ENCODE peak calls at places on chromosomes 5 and 9, in nine cellular contexts. H is ascending aorta, O is MM.1S, Y is psoas muscle, G is substantia nigra, U is neuronal stem cell, A is HL-60, N is tibial artery, C is PC-3. K is an unnamed sample.

GRCh38 chr5:72123764-72124163 is 16.5 kb downstream of the MAP1B start:
- DNase-seq in Y (no peak), U (no peak), H (no peak), O (no peak), C (no peak), G (no peak), N (no peak), A (no peak), K (no peak)

GRCh38 chr5:77630246-77631165 is 8.0 kb downstream of the OTP start:
- DNase-seq in G (no peak), U (no peak), O (peak), N (no peak), Y (peak), H (no peak), A (peak), C (peak), K (no peak)

GRCh38 chr5:1294839-1295649 is at the start of gene TERT:
- DNase-seq in C (no peak), G (no peak), H (no peak), A (peak), U (peak), O (no peak), N (no peak), Y (no peak), K (no peak)

GRCh38 chr9:1959347-1959746 is 55.8 kb upstream of the SMARCA2 start:
- DNase-seq in Y (no peak), C (no peak), N (no peak), H (no peak), A (no peak), U (no peak), O (no peak), G (no peak), K (no peak)

GRCh38 chr9:84393266-84393905 is 52.8 kb upstream of the SLC28A3 start:
- DNase-seq in A (peak), U (no peak), C (no peak), Y (no peak), G (no peak), N (no peak), O (no peak), H (no peak), K (no peak)

GRCh38 chr5:138610468-138611294 is 35.5 kb upstream of the HSPA9 start:
- DNase-seq in U (no peak), O (no peak), H (no peak), Y (no peak), G (peak), C (no peak), N (no peak), A (no peak), K (no peak)

GRCh38 chr5:66646570-66646969 is 50.4 kb downstream of the MAST4 start:
- DNase-seq in O (no peak), G (no peak), N (no peak), Y (no peak), A (no peak), U (no peak), C (no peak), H (no peak), K (no peak)

GRCh38 chr9:37309136-37309535 is 113.4 kb upstream of the GRHPR start:
- DNase-seq in Y (no peak), O (peak), U (no peak), C (peak), N (no peak), H (no peak), A (no peak), G (no peak), K (no peak)

GRCh38 chr5:10599828-10600227 is 36.0 kb downstream of the ANKRD33B start:
- DNase-seq in C (peak), N (no peak), G (no peak), A (no peak), O (peak), Y (no peak), U (no peak), H (no peak), K (no peak)

GRCh38 chr5:10599113-10599512 is 35.2 kb downstream of the ANKRD33B start:
- DNase-seq in Y (no peak), U (no peak), C (no peak), A (no peak), N (no peak), G (no peak), O (no peak), H (no peak), K (no peak)

GRCh38 chr5:10601246-10602030 is 37.6 kb downstream of the ANKRD33B start:
- DNase-seq in H (peak), Y (peak), G (peak), A (peak), N (peak), O (peak), C (peak), U (no peak), K (peak)

GRCh38 chr5:10602031-10602806 is 38.3 kb downstream of the ANKRD33B start:
- DNase-seq in O (no peak), N (peak), C (no peak), U (no peak), Y (no peak), G (peak), H (no peak), A (no peak), K (no peak)

DNA sequence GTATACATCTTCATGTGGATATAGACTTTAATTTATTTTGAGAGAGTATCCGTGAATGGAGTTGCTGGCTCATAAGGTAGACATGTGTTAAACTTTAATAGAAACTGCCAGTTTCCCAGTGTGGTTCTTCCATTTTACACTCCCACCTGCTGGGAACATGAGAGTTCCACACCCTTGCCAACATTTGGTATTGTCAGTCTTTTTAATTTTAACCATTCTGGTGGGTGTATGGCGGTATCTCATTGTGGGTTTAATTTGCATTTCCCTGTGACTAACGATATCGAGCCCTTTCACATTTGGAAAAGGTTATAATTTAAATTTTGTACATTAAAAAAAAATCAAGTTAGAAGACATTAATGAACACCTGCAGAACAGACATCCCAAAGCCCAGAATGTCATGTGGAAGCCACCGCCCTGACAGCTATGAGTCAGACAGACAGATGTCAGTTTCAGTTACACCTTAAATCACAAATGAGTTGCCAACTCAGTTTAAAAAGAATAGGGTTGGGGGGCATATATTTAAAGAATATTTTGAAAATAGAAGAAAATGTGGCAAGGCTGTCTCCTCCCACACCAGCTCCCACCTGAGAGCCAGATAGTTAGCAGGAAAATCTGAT is 36.9 kb downstream of the ANKRD33B start:
- DNase-seq in Y (no peak), N (no peak), U (no peak), G (no peak), A (no peak), O (peak), C (peak), H (no peak), K (no peak)
- H3K27ac ChIP-seq in Y (peak), N (peak), U (no peak), G (peak), A (no peak), O (peak), C (peak), H (peak), K (no peak)

DNA sequence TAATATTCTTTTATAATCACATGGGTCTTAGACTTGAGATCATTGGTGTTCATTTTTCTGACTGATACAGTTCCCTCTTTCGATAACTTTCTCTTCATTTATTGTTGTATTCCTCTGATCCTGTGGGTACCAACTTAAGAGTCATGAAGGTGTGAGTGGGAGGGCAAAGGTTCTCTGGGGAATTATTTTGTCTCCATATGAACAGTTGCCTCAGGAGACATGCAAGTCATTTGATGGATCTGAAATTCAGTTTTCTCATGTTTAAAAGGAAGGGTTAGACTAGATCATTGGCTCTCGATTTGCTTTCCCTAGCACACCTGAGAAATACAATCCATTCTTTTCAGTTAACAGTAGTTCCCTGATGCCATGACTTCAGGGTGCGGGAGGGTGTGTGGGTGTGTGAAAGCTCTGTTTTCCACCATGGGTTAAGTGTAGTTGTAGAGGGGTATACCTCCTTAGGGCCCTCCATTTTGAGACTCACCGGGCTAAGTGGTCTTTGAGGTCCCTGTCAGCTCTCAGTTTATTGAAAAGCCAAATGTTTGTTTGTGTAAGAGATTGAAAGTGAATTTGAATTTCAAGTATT is 47.8 kb downstream of the CNTRL start:
- DNase-seq in A (no peak), U (no peak), Y (no peak), G (no peak), H (no peak), N (no peak), O (no peak), C (no peak), K (no peak)
- H3K27ac ChIP-seq in A (peak), U (no peak), Y (no peak), G (no peak), H (no peak), N (no peak), O (no peak), C (no peak), K (no peak)

GRCh38 chr5:132481243-132482211 is 9.0 kb downstream of the IRF1 start:
- DNase-seq in G (no peak), N (peak), O (no peak), Y (no peak), H (peak), C (no peak), U (no peak), A (no peak), K (no peak)
- H3K27ac ChIP-seq in G (no peak), N (no peak), O (peak), Y (no peak), H (no peak), C (no peak), U (no peak), A (no peak), K (peak)

GRCh38 chr9:7549261-7549660 is 250.3 kb downstream of the DMAC1 start:
- DNase-seq in C (no peak), Y (peak), A (no peak), G (no peak), H (no peak), U (no peak), O (peak), N (no peak), K (no peak)
- H3K27ac ChIP-seq in C (no peak), Y (no peak), A (no peak), G (no peak), H (no peak), U (no peak), O (no peak), N (no peak), K (no peak)

GRCh38 chr5:157266286-157267007 is 524 bp downstream of the CYFIP2 start:
- DNase-seq in A (no peak), Y (no peak), G (no peak), U (peak), H (no peak), N (no peak), C (peak), O (peak), K (no peak)

GRCh38 chr5:157269763-157270272 is 3.9 kb downstream of the CYFIP2 start:
- DNase-seq in O (no peak), U (no peak), C (no peak), G (no peak), Y (no peak), A (peak), H (no peak), N (no peak), K (no peak)

GRCh38 chr5:157267025-157267424 is 1.1 kb downstream of the CYFIP2 start:
- DNase-seq in C (peak), U (no peak), H (no peak), O (no peak), A (no peak), G (no peak), Y (no peak), N (no peak), K (no peak)

GRCh38 chr5:157269165-157269671 is 3.3 kb downstream of the CYFIP2 start:
- DNase-seq in H (no peak), A (peak), O (no peak), C (no peak), U (no peak), N (no peak), Y (no peak), G (no peak), K (peak)

DNA sequence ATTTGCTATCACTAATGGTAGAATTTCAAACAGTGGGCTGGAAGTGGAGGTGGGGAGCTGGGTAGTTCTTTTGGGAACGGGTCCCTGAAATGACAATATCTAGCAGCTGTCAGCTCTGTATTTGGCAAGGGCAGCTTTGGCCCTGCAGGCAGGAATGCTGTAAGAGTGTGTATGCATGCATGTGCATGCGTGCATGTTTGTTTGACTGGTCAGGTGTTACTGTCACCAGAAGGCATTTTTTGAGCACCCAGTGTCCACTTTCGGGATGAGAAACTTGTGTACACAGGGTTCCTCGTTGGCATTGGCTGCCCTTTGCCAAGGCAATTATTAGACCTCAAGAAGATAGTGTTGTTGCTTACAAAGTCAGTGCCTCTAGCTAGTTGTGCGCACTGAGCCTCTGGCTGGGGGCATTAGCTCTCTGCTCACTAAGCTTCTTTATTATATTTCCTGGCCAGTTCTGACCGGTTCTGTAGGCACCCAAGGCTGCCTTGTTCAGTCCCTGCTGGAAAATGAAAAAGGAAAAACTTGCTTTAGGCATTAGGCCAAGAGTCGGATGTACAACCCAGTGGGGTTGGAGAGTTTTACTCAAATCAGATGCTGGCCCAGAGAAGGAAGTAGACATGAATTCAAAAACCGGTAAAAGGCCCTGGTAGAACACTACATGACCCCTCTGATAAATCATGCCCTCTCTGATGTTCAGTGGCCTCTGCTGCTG is 2.0 kb downstream of the CYFIP2 start:
- DNase-seq in G (no peak), N (no peak), A (no peak), O (no peak), Y (no peak), U (no peak), H (no peak), C (peak), K (no peak)
- H3K27ac ChIP-seq in G (peak), N (no peak), A (peak), O (no peak), Y (peak), U (no peak), H (no peak), C (no peak), K (peak)